ENCODE peak calls at places on chromosomes 16 and 17, in six cellular contexts. One of them, this sample, is unnamed.
A peak's percentile ranks its signal among the peaks of the same experiment; 100 is the strongest.

GRCh38 chr17:7014995-7015586 is 2.7 kb downstream of the RNASEK start:
- DNase-seq in GM12878: peak; percentile 54
- DNase-seq in SK-N-SH: no peak
- DNase-seq in mammary epithelial cell: peak; percentile 80
- DNase-seq in kidney: no peak
- DNase-seq in trophoblast cell: peak; percentile 39
- DNase-seq in this sample: peak; percentile 88

GRCh38 chr16:7613518-7613917 is 280.9 kb downstream of the RBFOX1 start:
- DNase-seq in GM12878: no peak
- DNase-seq in kidney: no peak
- DNase-seq in SK-N-SH: no peak
- DNase-seq in trophoblast cell: no peak
- DNase-seq in mammary epithelial cell: no peak
- DNase-seq in this sample: no peak

GRCh38 chr17:59513934-59514841 is 51.2 kb upstream of the DHX40 start:
- DNase-seq in mammary epithelial cell: peak; percentile 43
- DNase-seq in GM12878: no peak
- DNase-seq in kidney: peak; percentile 93
- DNase-seq in trophoblast cell: peak; percentile 48
- DNase-seq in SK-N-SH: peak; percentile 68
- DNase-seq in this sample: no peak

GRCh38 chr16:46620265-46621005 is 744 bp downstream of the SHCBP1 start:
- DNase-seq in mammary epithelial cell: peak; percentile 17
- DNase-seq in trophoblast cell: no peak
- DNase-seq in kidney: no peak
- DNase-seq in GM12878: no peak
- DNase-seq in SK-N-SH: no peak
- DNase-seq in this sample: peak; percentile 53

GRCh38 chr17:53628011-53628410 is 194.7 kb upstream of the KIF2B start:
- DNase-seq in SK-N-SH: no peak
- DNase-seq in mammary epithelial cell: peak; percentile 47
- DNase-seq in kidney: no peak
- DNase-seq in trophoblast cell: peak; percentile 33
- DNase-seq in GM12878: no peak
- DNase-seq in this sample: peak; percentile 40

GRCh38 chr17:74779948-74780400 is 3.8 kb upstream of the NAT9 start:
- DNase-seq in GM12878: peak; percentile 63
- DNase-seq in trophoblast cell: peak; percentile 38
- DNase-seq in SK-N-SH: no peak
- DNase-seq in kidney: no peak
- DNase-seq in mammary epithelial cell: no peak
- DNase-seq in this sample: no peak

GRCh38 chr16:29961127-29961478 is 776 bp upstream of the TMEM219 start:
- DNase-seq in SK-N-SH: no peak
- DNase-seq in kidney: no peak
- DNase-seq in trophoblast cell: no peak
- DNase-seq in mammary epithelial cell: no peak
- DNase-seq in GM12878: no peak
- DNase-seq in this sample: no peak

GRCh38 chr16:5005916-5006315 is 27.8 kb downstream of the NAGPA start:
- DNase-seq in GM12878: no peak
- DNase-seq in trophoblast cell: no peak
- DNase-seq in mammary epithelial cell: no peak
- DNase-seq in kidney: peak; percentile 22
- DNase-seq in SK-N-SH: no peak
- DNase-seq in this sample: no peak

GRCh38 chr16:978403-978802 is 3.2 kb upstream of the SOX8 start:
- DNase-seq in trophoblast cell: peak; percentile 12
- DNase-seq in kidney: no peak
- DNase-seq in SK-N-SH: peak; percentile 33
- DNase-seq in mammary epithelial cell: no peak
- DNase-seq in GM12878: no peak
- DNase-seq in this sample: no peak

GRCh38 chr17:48241131-48241591 is 133.6 kb downstream of the SNX11 start:
- DNase-seq in GM12878: peak; percentile 54
- DNase-seq in mammary epithelial cell: peak; percentile 56
- DNase-seq in SK-N-SH: no peak
- DNase-seq in kidney: no peak
- DNase-seq in trophoblast cell: peak; percentile 5
- DNase-seq in this sample: peak; percentile 78

GRCh38 chr17:2215616-2216364 is 87.8 kb downstream of the SMG6 start:
- DNase-seq in trophoblast cell: peak; percentile 31
- DNase-seq in GM12878: no peak
- DNase-seq in SK-N-SH: peak; percentile 79
- DNase-seq in kidney: peak; percentile 90
- DNase-seq in mammary epithelial cell: no peak
- DNase-seq in this sample: peak; percentile 90

GRCh38 chr17:81044428-81044763 is 9.4 kb downstream of the BAIAP2 start:
- DNase-seq in SK-N-SH: no peak
- DNase-seq in trophoblast cell: no peak
- DNase-seq in kidney: no peak
- DNase-seq in mammary epithelial cell: no peak
- DNase-seq in GM12878: no peak
- DNase-seq in this sample: no peak
- H3K9ac ChIP-seq in SK-N-SH: no peak overlapping the region
- H3K9ac ChIP-seq in trophoblast cell: no peak overlapping the region
- H3K9ac ChIP-seq in kidney: no peak overlapping the region
- H3K9ac ChIP-seq in mammary epithelial cell: peak overlapping the region; percentile 63
- H3K9ac ChIP-seq in GM12878: no peak overlapping the region
- H3K9ac ChIP-seq in this sample: no peak overlapping the region

GRCh38 chr17:43403846-43404245 is 5.1 kb downstream of the ARL4D start:
- DNase-seq in SK-N-SH: peak; percentile 73
- DNase-seq in GM12878: no peak
- DNase-seq in trophoblast cell: no peak
- DNase-seq in kidney: peak; percentile 49
- DNase-seq in mammary epithelial cell: no peak
- DNase-seq in this sample: no peak
- H3K9ac ChIP-seq in SK-N-SH: no peak overlapping the region
- H3K9ac ChIP-seq in GM12878: no peak overlapping the region
- H3K9ac ChIP-seq in trophoblast cell: no peak overlapping the region
- H3K9ac ChIP-seq in kidney: no peak overlapping the region
- H3K9ac ChIP-seq in mammary epithelial cell: no peak overlapping the region
- H3K9ac ChIP-seq in this sample: no peak overlapping the region

DNA sequence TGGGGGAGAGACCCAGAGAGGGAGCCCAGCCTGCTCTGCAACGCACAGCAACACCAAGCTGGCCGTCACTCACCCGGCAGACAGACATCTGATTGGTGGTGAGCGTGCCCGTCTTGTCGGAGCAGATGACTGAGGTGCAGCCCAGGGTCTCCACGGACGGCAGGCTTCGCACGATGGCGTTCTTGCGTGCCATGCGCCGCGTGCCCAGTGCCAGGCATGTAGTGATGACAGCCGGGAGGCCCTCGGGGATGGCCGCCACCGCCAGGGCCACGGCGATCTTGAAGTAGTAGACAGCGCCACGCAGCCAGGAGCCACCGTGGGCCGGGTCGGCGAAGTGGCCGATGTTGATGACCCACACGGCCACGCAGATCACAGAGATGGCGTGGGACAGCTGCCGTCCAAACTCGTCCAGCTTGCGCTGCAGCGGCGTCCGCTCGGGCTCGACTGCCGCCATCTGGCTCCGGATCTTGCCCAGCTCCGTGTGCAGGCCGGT is 16.9 kb downstream of the ATP2A3 start:
- DNase-seq in mammary epithelial cell: no peak
- DNase-seq in GM12878: no peak
- DNase-seq in SK-N-SH: no peak
- DNase-seq in kidney: peak; percentile 66
- DNase-seq in trophoblast cell: no peak
- DNase-seq in this sample: no peak
- H3K9ac ChIP-seq in mammary epithelial cell: no peak overlapping the region
- H3K9ac ChIP-seq in GM12878: no peak overlapping the region
- H3K9ac ChIP-seq in SK-N-SH: no peak overlapping the region
- H3K9ac ChIP-seq in kidney: no peak overlapping the region
- H3K9ac ChIP-seq in trophoblast cell: no peak overlapping the region
- H3K9ac ChIP-seq in this sample: no peak overlapping the region

GRCh38 chr16:28537964-28538732 is 626 bp downstream of the NUPR1 start:
- DNase-seq in GM12878: no peak
- DNase-seq in trophoblast cell: no peak
- DNase-seq in kidney: no peak
- DNase-seq in SK-N-SH: no peak
- DNase-seq in mammary epithelial cell: no peak
- DNase-seq in this sample: no peak

GRCh38 chr16:28532940-28533647 is 5.7 kb downstream of the NUPR1 start:
- DNase-seq in mammary epithelial cell: no peak
- DNase-seq in GM12878: no peak
- DNase-seq in SK-N-SH: no peak
- DNase-seq in trophoblast cell: no peak
- DNase-seq in kidney: no peak
- DNase-seq in this sample: no peak

GRCh38 chr16:28534542-28535373 is 4.0 kb downstream of the NUPR1 start:
- DNase-seq in trophoblast cell: peak; percentile 80
- DNase-seq in kidney: no peak
- DNase-seq in GM12878: no peak
- DNase-seq in mammary epithelial cell: no peak
- DNase-seq in SK-N-SH: no peak
- DNase-seq in this sample: no peak

GRCh38 chr16:28538733-28539596 is at the start of gene NUPR1:
- DNase-seq in mammary epithelial cell: peak; percentile 87
- DNase-seq in trophoblast cell: peak; percentile 23
- DNase-seq in GM12878: no peak
- DNase-seq in SK-N-SH: no peak
- DNase-seq in kidney: peak; percentile 95
- DNase-seq in this sample: no peak

GRCh38 chr16:28537076-28537475 is 1.7 kb downstream of the NUPR1 start:
- DNase-seq in trophoblast cell: no peak
- DNase-seq in kidney: no peak
- DNase-seq in mammary epithelial cell: peak; percentile 90
- DNase-seq in GM12878: no peak
- DNase-seq in SK-N-SH: no peak
- DNase-seq in this sample: no peak
- H3K9ac ChIP-seq in trophoblast cell: no peak overlapping the region
- H3K9ac ChIP-seq in kidney: no peak overlapping the region
- H3K9ac ChIP-seq in mammary epithelial cell: peak overlapping the region; percentile 38
- H3K9ac ChIP-seq in GM12878: no peak overlapping the region
- H3K9ac ChIP-seq in SK-N-SH: no peak overlapping the region
- H3K9ac ChIP-seq in this sample: no peak overlapping the region

This sample was measured in MM.1S.